ENCODE peak calls at places on chromosome 6, in six cellular contexts. One of them, this sample, is unnamed.

GRCh38 chr6:118565317-118565960 is 17.3 kb downstream of the PLN start:
- DNase-seq in GM12864: peak; percentile 73
- DNase-seq in chondrocyte: no peak
- DNase-seq in hippocampal formation: no peak
- DNase-seq in T-helper 9 cell: no peak
- DNase-seq in mesenchymal stem cell: peak; percentile 17
- DNase-seq in this sample: no peak

GRCh38 chr6:48426636-48427035 is 315.6 kb upstream of the PTCHD4 start:
- DNase-seq in GM12864: no peak
- DNase-seq in T-helper 9 cell: no peak
- DNase-seq in hippocampal formation: no peak
- DNase-seq in mesenchymal stem cell: peak; percentile 97
- DNase-seq in chondrocyte: no peak
- DNase-seq in this sample: peak; percentile 16

GRCh38 chr6:157143171-157143884 is 180.0 kb downstream of the TMEM242 start:
- DNase-seq in GM12864: no peak
- DNase-seq in hippocampal formation: no peak
- DNase-seq in T-helper 9 cell: no peak
- DNase-seq in mesenchymal stem cell: peak; percentile 55
- DNase-seq in chondrocyte: no peak
- DNase-seq in this sample: peak; percentile 91

GRCh38 chr6:110755411-110755834 is 59.8 kb downstream of the CDK19 start:
- DNase-seq in hippocampal formation: no peak
- DNase-seq in mesenchymal stem cell: no peak
- DNase-seq in chondrocyte: no peak
- DNase-seq in T-helper 9 cell: no peak
- DNase-seq in GM12864: no peak
- DNase-seq in this sample: no peak

GRCh38 chr6:90187437-90188049 is 109.1 kb downstream of the BACH2 start:
- DNase-seq in GM12864: no peak
- DNase-seq in chondrocyte: no peak
- DNase-seq in mesenchymal stem cell: peak; percentile 40
- DNase-seq in hippocampal formation: no peak
- DNase-seq in T-helper 9 cell: no peak
- DNase-seq in this sample: no peak

GRCh38 chr6:12911387-12911960 is 194.9 kb downstream of the PHACTR1 start:
- DNase-seq in mesenchymal stem cell: peak; percentile 40
- DNase-seq in chondrocyte: no peak
- DNase-seq in hippocampal formation: no peak
- DNase-seq in T-helper 9 cell: no peak
- DNase-seq in GM12864: no peak
- DNase-seq in this sample: peak; percentile 63

GRCh38 chr6:7155871-7156579 is 48.3 kb downstream of the RREB1 start:
- DNase-seq in hippocampal formation: no peak
- DNase-seq in mesenchymal stem cell: no peak
- DNase-seq in chondrocyte: no peak
- DNase-seq in GM12864: no peak
- DNase-seq in T-helper 9 cell: no peak
- DNase-seq in this sample: no peak

GRCh38 chr6:166361080-166361429 is 18.7 kb upstream of the SFT2D1 start:
- DNase-seq in GM12864: no peak
- DNase-seq in chondrocyte: no peak
- DNase-seq in mesenchymal stem cell: peak; percentile 42
- DNase-seq in T-helper 9 cell: no peak
- DNase-seq in hippocampal formation: no peak
- DNase-seq in this sample: no peak

GRCh38 chr6:104953410-104953953 is 3.4 kb upstream of the LIN28B start:
- DNase-seq in chondrocyte: no peak
- DNase-seq in mesenchymal stem cell: peak; percentile 57
- DNase-seq in T-helper 9 cell: no peak
- DNase-seq in hippocampal formation: no peak
- DNase-seq in GM12864: no peak
- DNase-seq in this sample: no peak

GRCh38 chr6:51077967-51078518 is 259.4 kb downstream of the TFAP2B start:
- DNase-seq in T-helper 9 cell: no peak
- DNase-seq in chondrocyte: no peak
- DNase-seq in hippocampal formation: no peak
- DNase-seq in GM12864: no peak
- DNase-seq in mesenchymal stem cell: no peak
- DNase-seq in this sample: no peak

GRCh38 chr6:128569737-128570438 is 49.5 kb upstream of the PTPRK start:
- DNase-seq in T-helper 9 cell: no peak
- DNase-seq in GM12864: no peak
- DNase-seq in hippocampal formation: no peak
- DNase-seq in chondrocyte: no peak
- DNase-seq in mesenchymal stem cell: peak; percentile 58
- DNase-seq in this sample: peak; percentile 9

GRCh38 chr6:2940010-2940850 is 31.1 kb downstream of the SERPINB6 start:
- DNase-seq in hippocampal formation: no peak
- DNase-seq in GM12864: peak; percentile 98
- DNase-seq in chondrocyte: no peak
- DNase-seq in T-helper 9 cell: peak; percentile 55
- DNase-seq in mesenchymal stem cell: no peak
- DNase-seq in this sample: no peak

GRCh38 chr6:31948753-31949413 is 3.0 kb downstream of the CFB start:
- DNase-seq in chondrocyte: no peak
- DNase-seq in T-helper 9 cell: no peak
- DNase-seq in hippocampal formation: no peak
- DNase-seq in GM12864: no peak
- DNase-seq in mesenchymal stem cell: no peak
- DNase-seq in this sample: no peak

GRCh38 chr6:113352029-113352801 is 504.9 kb upstream of the MARCKS start:
- DNase-seq in GM12864: no peak
- DNase-seq in hippocampal formation: no peak
- DNase-seq in mesenchymal stem cell: peak; percentile 78
- DNase-seq in T-helper 9 cell: no peak
- DNase-seq in chondrocyte: no peak
- DNase-seq in this sample: peak; percentile 62

GRCh38 chr6:111450087-111450486 is 32.9 kb downstream of the REV3L start:
- DNase-seq in chondrocyte: no peak
- DNase-seq in T-helper 9 cell: no peak
- DNase-seq in GM12864: no peak
- DNase-seq in mesenchymal stem cell: no peak
- DNase-seq in hippocampal formation: no peak
- DNase-seq in this sample: no peak

GRCh38 chr6:3913077-3913957 is 64.1 kb downstream of the FAM50B start:
- DNase-seq in hippocampal formation: no peak
- DNase-seq in mesenchymal stem cell: peak; percentile 80
- DNase-seq in T-helper 9 cell: no peak
- DNase-seq in GM12864: no peak
- DNase-seq in chondrocyte: no peak
- DNase-seq in this sample: peak; percentile 99

GRCh38 chr6:153092082-153093013 is 38.7 kb downstream of the RGS17 start:
- DNase-seq in mesenchymal stem cell: peak; percentile 96
- DNase-seq in chondrocyte: no peak
- DNase-seq in T-helper 9 cell: no peak
- DNase-seq in hippocampal formation: no peak
- DNase-seq in GM12864: no peak
- DNase-seq in this sample: peak; percentile 81

GRCh38 chr6:19692506-19693298 is 144.5 kb upstream of the ID4 start:
- DNase-seq in hippocampal formation: no peak
- DNase-seq in T-helper 9 cell: no peak
- DNase-seq in GM12864: no peak
- DNase-seq in chondrocyte: no peak
- DNase-seq in mesenchymal stem cell: no peak
- DNase-seq in this sample: no peak

GRCh38 chr6:20291764-20292227 is 79.5 kb upstream of the MBOAT1 start:
- DNase-seq in T-helper 9 cell: peak; percentile 59
- DNase-seq in hippocampal formation: peak; percentile 56
- DNase-seq in GM12864: peak; percentile 49
- DNase-seq in mesenchymal stem cell: peak; percentile 80
- DNase-seq in chondrocyte: no peak
- DNase-seq in this sample: peak; percentile 78